ENCODE peak calls at places on chromosomes 3 and 15, in nine cellular contexts. O, D, V, U, W, N, Z, M and F are unnamed samples.

GRCh38 chr3:11611271-11611893 is 32.3 kb downstream of the VGLL4 start:
- DNase-seq in D (no peak), Z (no peak), N (no peak), W (no peak), U (no peak), M (no peak), V (no peak), O (no peak), F (peak; percentile 32)

GRCh38 chr3:136428167-136428566 is 178.0 kb downstream of the PCCB start:
- DNase-seq in Z (peak; percentile 5), V (no peak), W (no peak), O (no peak), M (peak; percentile 18), U (no peak), N (no peak), D (no peak), F (no peak)

GRCh38 chr3:110618512-110619226 is 452.9 kb upstream of the NECTIN3 start:
- DNase-seq in Z (no peak), D (no peak), N (no peak), V (no peak), O (no peak), U (no peak), M (no peak), W (no peak), F (no peak)

GRCh38 chr3:15081960-15082664 is 16.8 kb downstream of the RBSN start:
- DNase-seq in V (no peak), O (peak; percentile 78), D (no peak), W (no peak), N (no peak), Z (no peak), M (no peak), U (no peak), F (no peak)

GRCh38 chr15:64681424-64682024 is 93.9 kb downstream of the RBPMS2 start:
- DNase-seq in M (peak; percentile 89), U (no peak), V (no peak), W (no peak), D (no peak), Z (peak; percentile 88), O (peak; percentile 46), N (peak; percentile 19), F (no peak)

GRCh38 chr3:134794950-134795775 is at the start of gene EPHB1:
- DNase-seq in V (no peak), O (peak; percentile 77), U (peak; percentile 85), Z (peak; percentile 92), N (peak; percentile 92), D (peak; percentile 78), W (peak; percentile 63), M (peak; percentile 87), F (peak; percentile 96)

GRCh38 chr3:126784254-126784653 is 80.2 kb downstream of the CHCHD6 start:
- DNase-seq in V (no peak), M (no peak), D (no peak), Z (no peak), W (no peak), O (no peak), N (no peak), U (no peak), F (no peak)

GRCh38 chr3:45677045-45677436 is 12.2 kb upstream of the SACM1L start:
- DNase-seq in O (peak; percentile 64), Z (no peak), W (no peak), N (no peak), D (no peak), V (peak; percentile 72), M (no peak), U (peak; percentile 39), F (no peak)

GRCh38 chr15:71532994-71533393 is 277.4 kb upstream of the NR2E3 start:
- DNase-seq in M (peak; percentile 31), V (no peak), U (peak; percentile 2), N (peak; percentile 14), O (no peak), D (no peak), Z (peak; percentile 30), W (no peak), F (no peak)

GRCh38 chr3:11238880-11239279 is 33.3 kb upstream of the ATG7 start:
- DNase-seq in V (no peak), W (peak; percentile 69), Z (no peak), O (no peak), D (no peak), M (no peak), N (no peak), U (no peak), F (no peak)

GRCh38 chr15:46293550-46293949 is 658.7 kb downstream of the SQOR start:
- DNase-seq in W (no peak), V (no peak), N (no peak), O (no peak), M (no peak), D (no peak), Z (peak; percentile 3), U (no peak), F (no peak)

GRCh38 chr15:92843819-92844218 is 56.3 kb upstream of the CHD2 start:
- DNase-seq in D (no peak), M (no peak), O (no peak), W (no peak), Z (no peak), U (no peak), N (no peak), V (no peak), F (no peak)

GRCh38 chr3:12273045-12273695 is 15.7 kb upstream of the PPARG start:
- DNase-seq in M (no peak), D (no peak), N (no peak), U (no peak), V (no peak), O (no peak), W (no peak), Z (no peak), F (no peak)

GRCh38 chr15:62455441-62455921 is 290.4 kb upstream of the C2CD4B start:
- DNase-seq in Z (peak; percentile 15), W (no peak), O (no peak), N (no peak), V (no peak), M (peak; percentile 32), D (peak; percentile 43), U (no peak), F (no peak)

GRCh38 chr15:98713585-98714001 is 65.3 kb downstream of the IGF1R start:
- DNase-seq in M (no peak), O (no peak), V (peak; percentile 21), N (peak; percentile 86), U (no peak), D (no peak), W (no peak), Z (no peak), F (no peak)

GRCh38 chr3:140167600-140168281 is 232.8 kb downstream of the CLSTN2 start:
- DNase-seq in D (no peak), M (no peak), N (no peak), U (no peak), V (no peak), Z (no peak), W (no peak), O (no peak), F (no peak)

GRCh38 chr15:37075777-37076176 is 24.6 kb downstream of the MEIS2 start:
- DNase-seq in U (no peak), V (no peak), Z (no peak), M (no peak), N (no peak), W (no peak), D (no peak), O (no peak), F (no peak)

DNA sequence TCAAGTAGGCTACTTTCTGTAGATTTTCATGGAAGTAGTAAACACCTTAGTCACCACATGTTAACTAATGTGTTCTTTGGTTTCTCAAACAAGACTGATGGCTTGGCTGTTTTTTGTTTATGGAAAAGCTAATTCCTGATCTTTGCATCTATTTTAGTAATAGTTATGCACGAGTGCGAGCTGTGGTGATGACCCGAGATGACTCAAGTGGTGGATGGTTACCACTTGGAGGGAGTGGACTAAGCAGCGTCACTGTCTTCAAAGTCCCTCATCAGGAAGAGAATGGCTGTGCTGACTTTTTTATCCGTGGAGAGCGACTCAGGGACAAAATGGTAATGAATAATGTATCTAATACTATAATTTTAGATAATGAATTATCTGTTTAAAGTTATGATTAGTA is 46.6 kb downstream of the SPRED1 start:
- DNase-seq in W (peak; percentile 13), D (no peak), Z (no peak), U (no peak), O (no peak), M (no peak), N (no peak), V (no peak), F (no peak)
- H3K27ac ChIP-seq in W (no peak overlapping the region), D (no peak overlapping the region), Z (no peak overlapping the region), U (no peak overlapping the region), O (no peak overlapping the region), M (no peak overlapping the region), N (no peak overlapping the region), V (no peak overlapping the region), F (no peak overlapping the region)

DNA sequence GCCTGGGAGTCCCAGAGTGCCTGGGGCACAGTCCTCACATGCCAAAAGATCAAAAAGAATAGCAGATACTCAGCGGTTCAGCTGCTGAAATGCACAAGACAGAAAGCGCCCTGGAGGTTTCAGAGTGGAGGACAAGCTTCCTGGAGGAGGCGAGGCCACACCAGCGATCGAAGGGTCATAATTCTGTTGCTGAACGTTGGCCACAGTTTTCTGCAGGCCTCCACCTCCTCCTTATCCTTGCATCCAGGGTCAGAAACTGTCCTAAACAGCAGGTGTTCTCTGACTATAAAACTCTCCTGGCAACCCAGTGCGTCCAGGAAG is 220.3 kb upstream of the LINGO1 start:
- DNase-seq in D (no peak), O (no peak), V (no peak), Z (no peak), N (no peak), W (no peak), M (no peak), U (no peak), F (no peak)
- H3K27ac ChIP-seq in D (no peak overlapping the region), O (no peak overlapping the region), V (no peak overlapping the region), Z (no peak overlapping the region), N (no peak overlapping the region), W (no peak overlapping the region), M (no peak overlapping the region), U (no peak overlapping the region), F (no peak overlapping the region)

GRCh38 chr3:101851072-101851471 is 1.8 kb downstream of the NFKBIZ start:
- DNase-seq in N (no peak), U (no peak), M (no peak), D (no peak), W (no peak), Z (no peak), V (no peak), O (no peak), F (no peak)
- H3K27ac ChIP-seq in N (peak overlapping the region; percentile 87), U (peak overlapping the region; percentile 20), M (peak overlapping the region; percentile 82), D (no peak overlapping the region), W (no peak overlapping the region), Z (no peak overlapping the region), V (peak overlapping the region; percentile 100), O (no peak overlapping the region), F (peak overlapping the region; percentile 99)

DNA sequence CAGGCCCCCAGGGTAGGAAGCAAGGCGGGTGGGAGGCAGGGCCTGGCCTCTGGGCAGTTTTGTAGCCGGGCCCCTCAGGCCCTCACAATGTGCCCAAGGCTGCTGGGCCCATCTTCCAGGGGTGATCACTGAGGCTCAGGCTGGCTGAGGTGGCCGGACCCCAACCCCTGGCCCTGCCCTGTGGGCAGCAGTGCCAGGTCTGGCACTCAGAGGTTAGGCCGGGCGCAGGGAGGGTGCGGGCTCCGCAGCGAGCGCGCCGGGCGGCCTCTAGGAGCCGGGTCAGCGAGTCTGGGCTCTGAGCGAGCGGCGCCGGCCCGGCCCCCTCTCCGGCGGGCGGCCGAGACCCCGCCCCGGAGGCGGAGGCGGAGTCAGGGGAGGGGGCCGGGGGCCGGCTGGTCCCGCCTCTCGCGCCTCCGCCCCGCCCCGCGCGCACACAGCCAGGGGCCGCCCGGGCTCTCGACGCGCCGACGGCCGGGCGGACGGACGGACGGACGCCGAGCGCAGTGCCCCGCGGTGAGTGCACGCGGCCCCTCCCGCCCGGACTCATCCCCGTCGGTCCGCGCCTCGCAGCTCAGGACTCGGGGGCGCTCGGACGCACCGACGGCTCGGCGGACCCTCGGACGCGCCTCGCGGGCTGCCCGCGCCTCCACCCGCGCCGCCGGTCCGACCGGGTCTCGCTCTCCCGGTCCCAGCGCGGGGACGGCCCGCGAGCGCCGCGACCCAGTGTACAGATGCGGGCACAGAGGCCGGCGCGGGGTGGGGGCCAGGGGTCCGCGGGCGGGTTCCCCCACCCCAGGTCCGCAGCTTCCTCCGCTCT is at the start of gene FBLN2:
- DNase-seq in D (peak; percentile 78), U (no peak), N (no peak), O (no peak), W (no peak), Z (peak; percentile 89), V (no peak), M (peak; percentile 99), F (no peak)
- H3K27ac ChIP-seq in D (peak within 1 kb of the TSS; percentile 40), U (no peak within 1 kb of the TSS), N (no peak within 1 kb of the TSS), O (no peak within 1 kb of the TSS), W (no peak within 1 kb of the TSS), Z (no peak within 1 kb of the TSS), V (no peak within 1 kb of the TSS), M (no peak within 1 kb of the TSS), F (peak within 1 kb of the TSS; percentile 93)